ENCODE peak calls at places on chromosome 14, in seven cellular contexts. J is gastrocnemius medialis; Y is mesenchymal stem cell; Z is tibial artery; H is CD8-positive, alpha-beta memory T cell; T is naive thymus-derived CD4-positive, alpha-beta T cell; M is lower lobe of right lung. W is an unnamed sample.
A peak's percentile ranks its signal among the peaks of the same experiment; 100 is the strongest.

GRCh38 chr14:52067873-52068740 is 752 bp downstream of the NID2 start:
- DNase-seq in M (no peak), J (no peak), Z (no peak), T (peak; percentile 28), H (no peak), Y (peak; percentile 73), W (peak; percentile 64)

GRCh38 chr14:34460841-34461240 is 1.2 kb downstream of the SPTSSA start:
- DNase-seq in M (no peak), J (no peak), Z (no peak), H (no peak), Y (peak; percentile 46), T (no peak), W (no peak)

GRCh38 chr14:20707622-20708021 is 19.1 kb downstream of the ANG start:
- DNase-seq in T (no peak), Z (no peak), M (no peak), Y (no peak), H (no peak), J (no peak), W (no peak)

GRCh38 chr14:68794130-68794855 is 1.4 kb upstream of the ZFP36L1 start:
- DNase-seq in Y (peak; percentile 99), M (peak; percentile 94), Z (peak; percentile 95), T (peak; percentile 80), H (peak; percentile 83), J (peak; percentile 90), W (peak; percentile 78)

GRCh38 chr14:46920542-46920941 is 269.0 kb upstream of the RPL10L start:
- DNase-seq in Y (no peak), J (no peak), T (no peak), H (no peak), M (no peak), Z (no peak), W (no peak)

GRCh38 chr14:74825008-74825407 is 50.9 kb downstream of the PROX2 start:
- DNase-seq in H (no peak), Z (no peak), Y (peak; percentile 57), T (no peak), J (no peak), M (no peak), W (no peak)

GRCh38 chr14:26605602-26606001 is 7.8 kb upstream of the NOVA1 start:
- DNase-seq in Z (no peak), T (no peak), H (no peak), J (no peak), M (no peak), Y (no peak), W (no peak)

GRCh38 chr14:43754838-43755237 is 752.2 kb downstream of the FSCB start:
- DNase-seq in Y (no peak), H (no peak), T (no peak), J (no peak), Z (no peak), M (no peak), W (no peak)

GRCh38 chr14:89566180-89566579 is 149.1 kb upstream of the FOXN3 start:
- DNase-seq in Z (no peak), Y (no peak), H (no peak), T (no peak), M (no peak), J (no peak), W (no peak)

GRCh38 chr14:78848234-78848820 is 678.2 kb downstream of the NRXN3 start:
- DNase-seq in T (no peak), M (no peak), J (no peak), Y (peak; percentile 33), Z (no peak), H (no peak), W (no peak)

GRCh38 chr14:77616133-77616453 is 344 bp downstream of the SPTLC2 start:
- DNase-seq in T (no peak), J (no peak), H (no peak), Y (no peak), M (no peak), Z (no peak), W (no peak)

GRCh38 chr14:20630340-20631022 is 11.0 kb downstream of the OR6S1 start:
- DNase-seq in Z (no peak), Y (no peak), H (peak; percentile 35), J (no peak), M (no peak), T (no peak), W (no peak)

GRCh38 chr14:103315941-103316340 is 18.1 kb upstream of the EIF5 start:
- DNase-seq in H (no peak), Z (no peak), J (no peak), M (no peak), Y (no peak), T (no peak), W (no peak)
- H3K27ac ChIP-seq in H (peak overlapping the region; percentile 38), Z (no peak overlapping the region), J (peak overlapping the region; percentile 61), M (peak overlapping the region; percentile 67), Y (no peak overlapping the region), T (no peak overlapping the region), W (no peak overlapping the region)

GRCh38 chr14:61342486-61342885 is 21.1 kb downstream of the PRKCH start:
- DNase-seq in H (peak; percentile 90), Y (no peak), J (no peak), Z (no peak), M (no peak), T (peak; percentile 79), W (no peak)

GRCh38 chr14:61342941-61343340 is 21.6 kb downstream of the PRKCH start:
- DNase-seq in Y (no peak), J (no peak), M (no peak), T (no peak), H (no peak), Z (no peak), W (no peak)

GRCh38 chr14:61343991-61344405 is 22.6 kb downstream of the PRKCH start:
- DNase-seq in T (peak; percentile 33), Y (no peak), M (no peak), H (no peak), J (no peak), Z (no peak), W (no peak)

GRCh38 chr14:61344437-61345143 is 23.2 kb downstream of the PRKCH start:
- DNase-seq in J (no peak), T (no peak), Y (no peak), M (no peak), Z (no peak), H (no peak), W (no peak)

GRCh38 chr14:61343471-61343870 is 22.1 kb downstream of the PRKCH start:
- DNase-seq in T (no peak), Z (no peak), M (no peak), J (no peak), H (no peak), Y (no peak), W (no peak)
- H3K27ac ChIP-seq in T (peak overlapping the region; percentile 76), Z (peak overlapping the region; percentile 8), M (peak overlapping the region; percentile 83), J (peak overlapping the region; percentile 63), H (peak overlapping the region; percentile 33), Y (no peak overlapping the region), W (no peak overlapping the region)

GRCh38 chr14:92515510-92516343 is 2.1 kb downstream of the RIN3 start:
- DNase-seq in Y (no peak), T (no peak), J (no peak), H (no peak), M (no peak), Z (no peak), W (no peak)

GRCh38 chr14:92516344-92516965 is 2.9 kb downstream of the RIN3 start:
- DNase-seq in J (no peak), H (no peak), T (no peak), M (no peak), Z (no peak), Y (no peak), W (no peak)

GRCh38 chr14:92514844-92515509 is 1.4 kb downstream of the RIN3 start:
- DNase-seq in J (no peak), Z (no peak), H (no peak), M (peak; percentile 46), Y (no peak), T (no peak), W (peak; percentile 25)

GRCh38 chr14:92517761-92518160 is 4.2 kb downstream of the RIN3 start:
- DNase-seq in M (no peak), J (no peak), Z (no peak), T (no peak), Y (no peak), H (no peak), W (peak; percentile 28)

GRCh38 chr14:92516966-92517350 is 3.4 kb downstream of the RIN3 start:
- DNase-seq in T (no peak), H (no peak), Z (no peak), M (no peak), Y (no peak), J (no peak), W (no peak)
- H3K27ac ChIP-seq in T (no peak overlapping the region), H (no peak overlapping the region), Z (no peak overlapping the region), M (peak overlapping the region; percentile 18), Y (no peak overlapping the region), J (no peak overlapping the region), W (no peak overlapping the region)

GRCh38 chr14:104771374-104771773 is 18.4 kb downstream of the SIVA1 start:
- DNase-seq in Z (no peak), J (no peak), H (no peak), T (no peak), M (no peak), Y (no peak), W (no peak)
- H3K27ac ChIP-seq in Z (no peak overlapping the region), J (no peak overlapping the region), H (no peak overlapping the region), T (no peak overlapping the region), M (no peak overlapping the region), Y (no peak overlapping the region), W (no peak overlapping the region)

GRCh38 chr14:70653662-70654061 is 11.9 kb downstream of the TTC9 start:
- DNase-seq in T (no peak), J (no peak), M (no peak), Z (no peak), H (no peak), Y (no peak), W (no peak)

GRCh38 chr14:70658899-70659298 is 17.2 kb downstream of the TTC9 start:
- DNase-seq in H (peak; percentile 46), M (no peak), Z (no peak), Y (no peak), J (no peak), T (no peak), W (no peak)

GRCh38 chr14:70654609-70655008 is 12.9 kb downstream of the TTC9 start:
- DNase-seq in Y (no peak), Z (no peak), T (no peak), J (no peak), M (no peak), H (peak; percentile 45), W (no peak)

GRCh38 chr14:70652871-70653270 is 11.2 kb downstream of the TTC9 start:
- DNase-seq in T (no peak), Z (no peak), M (no peak), H (no peak), J (no peak), Y (no peak), W (no peak)

DNA sequence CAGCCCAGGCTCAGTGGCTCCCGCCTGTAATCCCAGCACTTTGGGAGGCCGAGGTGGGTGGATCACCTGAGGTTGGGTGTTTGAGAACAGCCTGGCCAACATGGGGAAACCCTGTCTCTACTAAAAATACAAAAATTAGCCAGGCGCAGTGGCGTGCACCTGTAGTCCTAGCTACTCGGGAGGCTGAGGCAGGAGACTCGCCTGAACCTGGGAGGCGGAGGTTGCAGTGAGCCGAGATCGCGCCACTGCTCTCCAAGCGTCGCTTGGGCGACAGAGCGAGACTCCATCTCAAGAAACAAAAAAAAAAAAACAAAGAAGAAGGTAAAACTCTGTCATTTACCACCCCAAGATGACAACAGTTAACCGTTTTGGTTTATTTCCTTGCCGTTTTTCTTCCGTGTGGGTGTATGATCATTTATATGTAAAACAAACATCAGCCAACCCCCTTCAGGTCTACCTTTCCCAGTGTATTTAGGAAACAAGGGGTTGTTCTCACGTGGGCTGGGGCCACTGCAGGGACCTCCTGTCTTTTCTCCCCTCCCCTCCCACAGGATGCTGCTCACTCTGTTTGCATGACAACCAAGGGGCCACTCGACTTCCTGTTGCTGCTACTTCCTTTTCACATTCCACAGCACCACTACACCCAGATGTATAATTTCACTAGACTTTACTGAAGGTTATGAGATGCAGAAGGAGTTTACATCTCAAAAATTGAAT is 13.6 kb downstream of the TTC9 start:
- DNase-seq in T (peak; percentile 62), H (peak; percentile 91), Z (no peak), J (no peak), Y (no peak), M (no peak), W (no peak)
- H3K27ac ChIP-seq in T (peak overlapping the region; percentile 84), H (peak overlapping the region; percentile 64), Z (no peak overlapping the region), J (no peak overlapping the region), Y (no peak overlapping the region), M (peak overlapping the region; percentile 39), W (no peak overlapping the region)